ENCODE peak calls at places on chromosome 21, in seven cellular contexts. W is fibroblast of lung, U is fibroblast of the aortic adventitia, G is mucosa of descending colon, R is astrocyte of the cerebellum, N is GM12865, E is lower lobe of right lung. S is an unnamed sample.

GRCh38 chr21:39669976-39670671 is 57.4 kb downstream of the B3GALT5 start:
- DNase-seq in W (no peak), U (no peak), G (peak), R (no peak), N (no peak), E (no peak), S (no peak)

GRCh38 chr21:38733973-38734546 is 71.7 kb upstream of the ETS2 start:
- DNase-seq in W (peak), U (peak), G (peak), R (peak), N (peak), E (peak), S (no peak)

GRCh38 chr21:42162831-42163510 is 56.0 kb upstream of the ABCG1 start:
- DNase-seq in W (no peak), U (no peak), G (no peak), R (no peak), N (no peak), E (no peak), S (no peak)

GRCh38 chr21:33025471-33026298 is at the start of gene OLIG2:
- DNase-seq in W (peak), U (no peak), G (no peak), R (no peak), N (no peak), E (no peak), S (peak)

GRCh38 chr21:37780991-37781983 is 135.0 kb downstream of the KCNJ6 start:
- DNase-seq in W (no peak), U (no peak), G (no peak), R (no peak), N (no peak), E (no peak), S (no peak)

GRCh38 chr21:41636636-41637625 is 129.0 kb upstream of the TMPRSS2 start:
- DNase-seq in W (no peak), U (no peak), G (no peak), R (no peak), N (no peak), E (no peak), S (no peak)

GRCh38 chr21:42834730-42835191 is 44.6 kb downstream of the WDR4 start:
- DNase-seq in W (no peak), U (no peak), G (no peak), R (no peak), N (no peak), E (no peak), S (no peak)

GRCh38 chr21:44021064-44021463 is 9.0 kb downstream of the TRAPPC10 start:
- DNase-seq in W (no peak), U (no peak), G (no peak), R (no peak), N (no peak), E (no peak), S (no peak)

GRCh38 chr21:33075128-33075527 is 5.2 kb downstream of the OLIG1 start:
- DNase-seq in W (no peak), U (no peak), G (no peak), R (no peak), N (no peak), E (no peak), S (peak)

GRCh38 chr21:33403786-33404571 is 766 bp downstream of the IFNGR2 start:
- DNase-seq in W (peak), U (peak), G (peak), R (peak), N (peak), E (peak), S (no peak)

GRCh38 chr21:16554522-16554921 is 824.7 kb downstream of the USP25 start:
- DNase-seq in W (no peak), U (no peak), G (peak), R (no peak), N (no peak), E (no peak), S (no peak)

GRCh38 chr21:43645414-43645891 is 13.8 kb downstream of the HSF2BP start:
- DNase-seq in W (peak), U (peak), G (no peak), R (peak), N (peak), E (no peak), S (peak)

GRCh38 chr21:42120056-42120903 is 49.2 kb downstream of the UMODL1 start:
- DNase-seq in W (no peak), U (no peak), G (no peak), R (no peak), N (peak), E (no peak), S (no peak)

GRCh38 chr21:42426424-42426823 is 22.7 kb downstream of the UBASH3A start:
- DNase-seq in W (no peak), U (no peak), G (no peak), R (no peak), N (peak), E (no peak), S (no peak)

GRCh38 chr21:31927872-31928476 is 55.2 kb downstream of the HUNK start:
- DNase-seq in W (peak), U (no peak), G (no peak), R (no peak), N (no peak), E (no peak), S (no peak)

GRCh38 chr21:33384851-33385331 is 18.3 kb upstream of the IFNGR2 start:
- DNase-seq in W (peak), U (no peak), G (no peak), R (no peak), N (peak), E (no peak), S (no peak)

DNA sequence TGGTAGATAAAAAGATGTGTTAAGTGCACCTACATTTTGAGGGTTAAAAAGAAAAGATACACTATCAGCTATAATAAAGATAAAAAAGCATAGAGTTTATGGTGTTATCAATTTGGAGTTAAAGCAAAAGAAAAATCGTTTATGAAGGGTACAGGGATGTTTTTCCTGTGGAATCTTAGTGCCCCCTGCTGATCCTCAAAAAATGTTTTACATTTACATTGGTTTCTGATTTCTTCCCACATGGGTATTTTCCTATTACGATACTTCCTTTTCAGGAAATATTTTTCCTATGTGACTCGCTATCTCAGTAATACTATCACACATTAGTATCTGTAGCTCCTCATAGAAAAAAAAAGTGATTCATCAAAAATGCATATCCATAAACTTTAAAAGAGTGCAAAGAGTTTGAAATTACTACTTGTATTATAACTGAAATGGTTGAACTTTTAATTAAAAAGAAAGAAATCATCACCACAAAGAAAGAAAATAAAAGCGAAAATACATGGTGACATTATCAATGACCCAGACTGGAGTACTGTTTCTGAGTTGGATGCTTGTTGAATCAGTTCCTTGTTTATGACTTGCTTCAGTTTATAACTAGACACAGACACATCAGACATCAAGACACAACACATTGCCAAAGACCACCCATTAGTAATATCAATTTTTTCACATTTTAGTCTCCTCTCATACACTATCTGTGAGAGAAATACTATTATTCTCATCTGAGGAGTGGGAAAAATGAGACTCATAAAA is 293.2 kb downstream of the MRPL39 start:
- DNase-seq in W (peak), U (peak), G (no peak), R (peak), N (peak), E (no peak), S (peak)
- TF ChIP-seq CTCF in W (peak), U (peak), G (no peak), R (peak), N (peak), E (peak), S (peak)

GRCh38 chr21:27725916-27726315 is 759.0 kb upstream of the ADAMTS5 start:
- DNase-seq in W (peak), U (no peak), G (no peak), R (no peak), N (no peak), E (no peak), S (no peak)
- H3K4me3 ChIP-seq in W (no peak), U (no peak), G (no peak), R (no peak), N (no peak), E (no peak), S (no peak)

GRCh38 chr21:35028451-35028757 is 20.7 kb downstream of the RUNX1 start:
- DNase-seq in W (no peak), U (no peak), G (no peak), R (no peak), N (no peak), E (no peak), S (no peak)
- TF ChIP-seq CTCF in W (no peak), U (no peak), G (no peak), R (no peak), N (no peak), E (no peak), S (no peak)

GRCh38 chr21:14762734-14763694 is 216.9 kb upstream of the SAMSN1 start:
- DNase-seq in W (no peak), U (no peak), G (no peak), R (no peak), N (peak), E (no peak), S (no peak)
- H3K4me3 ChIP-seq in W (no peak), U (no peak), G (no peak), R (no peak), N (peak), E (peak), S (no peak)

DNA sequence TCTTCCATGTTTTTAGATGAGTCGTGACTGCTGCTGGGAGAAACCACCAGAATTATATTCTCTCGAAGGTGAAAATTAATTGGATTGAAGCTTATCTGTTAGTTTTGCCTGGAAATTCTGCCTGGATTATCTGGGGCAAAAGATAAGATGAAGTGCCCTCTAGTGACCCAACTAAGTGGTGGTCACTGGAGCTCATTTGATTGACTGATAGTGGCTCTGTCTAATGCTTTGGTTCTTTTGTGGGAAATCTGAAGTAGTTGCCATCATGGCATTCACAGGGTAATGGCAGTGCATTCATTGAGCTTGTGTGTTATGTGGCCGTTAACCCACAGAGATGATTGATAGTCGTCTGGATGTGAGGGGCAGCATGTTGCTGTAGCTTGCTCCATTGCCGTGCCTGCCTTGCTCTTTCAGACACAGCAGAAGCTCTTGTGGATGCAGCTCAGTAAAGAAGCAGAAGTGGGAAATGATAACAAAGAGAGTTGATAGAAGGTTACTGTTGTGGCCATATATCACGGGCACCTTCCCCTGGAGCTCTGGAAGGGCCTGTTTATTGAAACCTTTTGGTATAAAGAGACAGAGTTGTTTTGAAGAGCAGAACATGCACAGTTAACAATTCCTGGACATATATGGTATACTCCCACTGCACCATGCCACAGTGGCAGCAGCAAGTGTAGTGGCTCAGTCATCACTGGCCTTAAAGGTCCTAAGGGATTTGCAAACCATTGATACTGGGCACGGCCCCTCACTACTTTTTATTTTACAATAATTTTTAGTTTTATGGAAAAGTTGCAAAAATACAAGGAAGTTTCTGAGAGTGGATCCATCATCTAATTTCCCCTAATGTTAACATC is 42.0 kb downstream of the CXADR start:
- DNase-seq in W (peak), U (peak), G (no peak), R (no peak), N (no peak), E (no peak), S (no peak)
- TF ChIP-seq CTCF in W (peak), U (peak), G (no peak), R (peak), N (no peak), E (peak), S (peak)

DNA sequence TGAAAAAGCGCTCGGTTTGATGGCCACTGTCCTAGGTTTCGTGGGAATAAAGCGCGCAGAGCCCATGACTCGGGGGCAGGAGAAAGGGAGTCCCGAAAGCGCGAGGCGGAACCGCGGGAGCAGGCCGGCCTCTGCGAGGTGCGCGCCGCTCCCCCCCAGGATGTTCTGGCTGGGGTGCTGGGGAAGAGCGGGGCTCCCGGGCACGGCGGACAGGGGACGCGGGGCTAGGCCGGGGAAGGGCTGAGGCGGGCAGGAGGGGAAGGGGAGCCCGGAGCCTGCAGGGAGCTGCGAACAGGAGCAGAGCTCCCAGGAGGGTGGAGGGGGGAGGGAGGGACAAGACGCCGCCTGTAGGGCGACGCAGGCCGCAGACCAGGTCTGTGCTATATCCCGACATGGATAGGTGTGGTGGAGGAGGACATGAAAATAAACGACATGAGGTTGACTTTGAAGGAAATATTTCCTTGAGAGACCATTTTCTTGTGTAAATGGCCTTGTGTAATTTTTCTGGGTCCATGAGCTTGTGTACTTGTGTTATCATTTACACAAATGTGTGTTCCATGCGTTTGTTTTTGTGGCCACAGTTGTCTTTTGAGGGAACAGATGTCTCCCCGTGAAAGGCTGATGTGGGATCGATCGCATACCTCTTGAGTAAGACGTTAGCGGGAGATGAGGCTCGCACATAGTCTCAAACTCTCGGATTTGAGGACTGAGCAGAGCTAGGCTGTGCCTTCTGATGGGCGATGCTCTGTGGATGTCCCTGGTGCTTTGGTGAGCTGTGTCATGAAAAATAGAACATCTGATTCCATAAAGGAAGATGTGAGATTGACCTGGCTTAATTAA is 1.3 kb downstream of the PCNT start:
- DNase-seq in W (peak), U (peak), G (peak), R (no peak), N (peak), E (peak), S (no peak)
- H3K4me3 ChIP-seq in W (peak), U (peak), G (peak), R (peak), N (peak), E (peak), S (peak)

GRCh38 chr21:21102874-21103273 is 104.7 kb downstream of the NCAM2 start:
- DNase-seq in W (no peak), U (no peak), G (no peak), R (no peak), N (no peak), E (no peak), S (no peak)

GRCh38 chr21:21103692-21104091 is 105.5 kb downstream of the NCAM2 start:
- DNase-seq in W (no peak), U (no peak), G (no peak), R (no peak), N (no peak), E (no peak), S (no peak)

GRCh38 chr21:21096956-21097355 is 98.7 kb downstream of the NCAM2 start:
- DNase-seq in W (no peak), U (no peak), G (no peak), R (no peak), N (no peak), E (no peak), S (no peak)

GRCh38 chr21:21097425-21097824 is 99.2 kb downstream of the NCAM2 start:
- DNase-seq in W (no peak), U (no peak), G (no peak), R (no peak), N (no peak), E (no peak), S (no peak)

GRCh38 chr21:21101911-21102310 is 103.7 kb downstream of the NCAM2 start:
- DNase-seq in W (peak), U (peak), G (no peak), R (peak), N (peak), E (no peak), S (peak)
- TF ChIP-seq CTCF in W (peak), U (peak), G (no peak), R (peak), N (no peak), E (no peak), S (peak)

DNA sequence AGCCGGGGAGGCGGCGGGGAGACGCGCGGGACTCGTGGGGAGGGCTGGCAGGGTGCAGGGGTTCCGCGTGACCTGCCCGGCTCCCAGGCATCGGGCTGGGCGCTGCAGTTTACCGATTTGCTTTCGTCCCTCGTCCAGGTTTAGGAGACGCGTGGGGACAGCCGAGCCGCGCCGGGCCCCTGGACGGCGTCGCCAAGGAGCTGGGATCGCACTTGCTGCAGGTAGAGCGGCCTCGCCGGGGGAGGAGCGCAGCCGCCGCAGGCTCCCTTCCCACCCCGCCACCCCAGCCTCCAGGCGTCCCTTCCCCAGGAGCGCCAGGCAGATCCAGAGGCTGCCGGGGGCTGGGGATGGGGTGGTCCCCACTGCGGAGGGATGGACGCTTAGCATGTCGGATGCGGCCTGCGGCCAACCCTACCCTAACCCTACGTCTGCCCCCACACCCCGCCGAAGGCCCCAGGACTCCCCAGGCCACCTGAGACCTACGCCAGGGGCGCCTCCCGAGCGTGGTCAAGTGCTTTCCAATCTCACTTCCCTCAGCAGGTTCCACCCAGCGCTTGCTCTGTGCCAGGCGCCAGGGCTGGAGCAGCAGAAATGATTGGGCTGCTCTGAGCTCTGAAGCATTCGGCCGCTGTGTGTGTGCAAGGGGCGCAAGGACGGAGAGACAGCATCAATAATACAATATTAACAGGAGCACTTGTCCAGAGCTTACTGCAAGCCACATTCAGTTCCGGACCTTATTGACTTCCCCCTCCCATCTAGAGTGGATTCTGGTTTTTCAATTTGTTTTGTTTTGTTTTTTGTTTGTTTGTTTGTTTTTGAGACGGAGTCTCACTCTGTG is 10.3 kb downstream of the SIM2 start:
- DNase-seq in W (no peak), U (no peak), G (no peak), R (no peak), N (no peak), E (no peak), S (no peak)
- H3K4me3 ChIP-seq in W (no peak), U (no peak), G (no peak), R (no peak), N (no peak), E (peak), S (no peak)

GRCh38 chr21:45192332-45192731 is 95.4 kb downstream of the POFUT2 start:
- DNase-seq in W (no peak), U (no peak), G (no peak), R (no peak), N (no peak), E (no peak), S (no peak)
- TF ChIP-seq CTCF in W (no peak), U (no peak), G (no peak), R (no peak), N (peak), E (no peak), S (peak)